ENCODE peak calls at places on chromosome 13, in nine cellular contexts. C, Q, N, L, W, D, R, T and B are unnamed samples.

GRCh38 chr13:26923824-26924605 is 163.4 kb upstream of the GPR12 start:
- DNase-seq in C (peak), Q (no peak), R (no peak), D (peak), L (no peak), W (no peak), T (no peak), N (no peak), B (no peak)

GRCh38 chr13:97798171-97798821 is 155.2 kb upstream of the IPO5 start:
- DNase-seq in Q (no peak), T (no peak), W (peak), L (no peak), R (no peak), N (no peak), C (peak), D (no peak), B (no peak)

GRCh38 chr13:113078895-113079720 is 26.5 kb upstream of the F7 start:
- DNase-seq in N (no peak), D (no peak), C (no peak), R (no peak), W (no peak), T (no peak), Q (no peak), L (no peak), B (no peak)

GRCh38 chr13:46620029-46620428 is 67.1 kb downstream of the LRCH1 start:
- DNase-seq in W (no peak), T (no peak), Q (no peak), C (no peak), R (no peak), L (no peak), N (no peak), D (no peak), B (no peak)

GRCh38 chr13:109857325-109857724 is 70.9 kb upstream of the IRS2 start:
- DNase-seq in N (no peak), C (no peak), T (no peak), Q (no peak), D (no peak), W (no peak), R (no peak), L (no peak), B (no peak)

GRCh38 chr13:111956261-111957151 is 110.4 kb upstream of the SOX1 start:
- DNase-seq in C (no peak), D (no peak), N (no peak), R (no peak), T (no peak), W (no peak), L (no peak), Q (no peak), B (no peak)

GRCh38 chr13:20609145-20609544 is 42.2 kb downstream of the IFT88 start:
- DNase-seq in R (no peak), C (peak), L (no peak), Q (no peak), D (peak), N (no peak), W (peak), T (no peak), B (no peak)

GRCh38 chr13:33351324-33351723 is 65.8 kb upstream of the STARD13 start:
- DNase-seq in Q (no peak), T (no peak), N (no peak), D (peak), W (no peak), C (peak), R (no peak), L (no peak), B (no peak)

GRCh38 chr13:78022164-78022877 is 103.7 kb upstream of the EDNRB start:
- DNase-seq in T (peak), R (no peak), L (peak), C (peak), Q (no peak), N (no peak), W (no peak), D (peak), B (no peak)

GRCh38 chr13:87280139-87280538 is 391.0 kb upstream of the SLITRK5 start:
- DNase-seq in T (no peak), R (no peak), L (no peak), W (no peak), Q (no peak), N (no peak), C (no peak), D (no peak), B (no peak)

GRCh38 chr13:40377783-40378182 is 288.7 kb downstream of the FOXO1 start:
- DNase-seq in W (peak), N (no peak), C (peak), L (no peak), T (no peak), R (no peak), Q (no peak), D (peak), B (no peak)

GRCh38 chr13:107117327-107118012 is 549.5 kb upstream of the ARGLU1 start:
- DNase-seq in C (no peak), T (no peak), R (no peak), L (no peak), D (no peak), Q (no peak), N (no peak), W (no peak), B (no peak)

GRCh38 chr13:48590141-48590863 is 57.4 kb upstream of the RCBTB2 start:
- DNase-seq in N (no peak), L (no peak), T (no peak), R (no peak), D (no peak), Q (no peak), C (no peak), W (no peak), B (no peak)

GRCh38 chr13:80562423-80562822 is 221.5 kb upstream of the SPRY2 start:
- DNase-seq in R (no peak), T (no peak), N (no peak), D (no peak), Q (no peak), W (no peak), L (no peak), C (no peak), B (no peak)

GRCh38 chr13:69828527-69828926 is 279.1 kb upstream of the ATXN8OS start:
- DNase-seq in Q (no peak), R (no peak), C (no peak), D (no peak), L (no peak), W (no peak), N (no peak), T (no peak), B (no peak)

GRCh38 chr13:99029576-99029975 is 51.7 kb upstream of the DOCK9 start:
- DNase-seq in L (no peak), W (no peak), R (no peak), D (no peak), N (no peak), T (no peak), C (no peak), Q (no peak), B (no peak)